ENCODE peak calls at places on chromosomes 3 and 15, in ten cellular contexts. T, O, L, W, Z, R, J, N, V and H are unnamed samples.

GRCh38 chr3:142019794-142020320 is 129.5 kb downstream of the TFDP2 start:
- DNase-seq in T (no peak), O (no peak), L (no peak), W (no peak), Z (no peak), R (no peak), J (no peak), N (peak), V (no peak), H (no peak)

GRCh38 chr3:35965908-35966307 is 326.6 kb downstream of the ARPP21 start:
- DNase-seq in T (peak), O (no peak), L (no peak), W (peak), Z (peak), R (no peak), J (no peak), N (peak), V (no peak), H (no peak)

GRCh38 chr15:39834256-39834655 is 51.6 kb upstream of the FSIP1 start:
- DNase-seq in T (no peak), O (no peak), L (no peak), W (no peak), Z (peak), R (no peak), J (no peak), N (peak), V (no peak), H (no peak)

GRCh38 chr3:23785097-23785645 is 20.6 kb upstream of the UBE2E1 start:
- DNase-seq in T (no peak), O (no peak), L (no peak), W (no peak), Z (peak), R (no peak), J (no peak), N (no peak), V (no peak), H (no peak)

GRCh38 chr3:69121950-69122349 is 445 bp downstream of the LMOD3 start:
- DNase-seq in T (no peak), O (no peak), L (no peak), W (no peak), Z (no peak), R (no peak), J (no peak), N (peak), V (no peak), H (no peak)

GRCh38 chr3:5054098-5054497 is 68.0 kb upstream of the ARL8B start:
- DNase-seq in T (no peak), O (no peak), L (no peak), W (no peak), Z (no peak), R (no peak), J (no peak), N (no peak), V (no peak), H (no peak)

GRCh38 chr3:10511809-10512494 is 6.6 kb upstream of the ATP2B2 start:
- DNase-seq in T (no peak), O (no peak), L (no peak), W (no peak), Z (no peak), R (no peak), J (no peak), N (peak), V (no peak), H (no peak)

GRCh38 chr3:114879059-114880031 is 267.7 kb downstream of the ZBTB20 start:
- DNase-seq in T (no peak), O (no peak), L (no peak), W (peak), Z (peak), R (no peak), J (no peak), N (peak), V (no peak), H (no peak)

GRCh38 chr3:43330981-43331380 is 44.6 kb downstream of the SNRK start:
- DNase-seq in T (no peak), O (no peak), L (no peak), W (no peak), Z (peak), R (no peak), J (no peak), N (peak), V (no peak), H (no peak)

GRCh38 chr3:43481325-43481860 is 140.4 kb downstream of the ANO10 start:
- DNase-seq in T (no peak), O (no peak), L (no peak), W (no peak), Z (no peak), R (no peak), J (no peak), N (no peak), V (no peak), H (no peak)

GRCh38 chr15:88126695-88127476 is 129.7 kb downstream of the NTRK3 start:
- DNase-seq in T (no peak), O (no peak), L (no peak), W (no peak), Z (no peak), R (no peak), J (no peak), N (no peak), V (no peak), H (no peak)

GRCh38 chr3:179000144-179000543 is 71.5 kb downstream of the ZMAT3 start:
- DNase-seq in T (no peak), O (no peak), L (no peak), W (no peak), Z (no peak), R (no peak), J (no peak), N (peak), V (no peak), H (no peak)

GRCh38 chr15:58221591-58222241 is 83.5 kb downstream of the AQP9 start:
- DNase-seq in T (no peak), O (no peak), L (no peak), W (no peak), Z (peak), R (no peak), J (no peak), N (peak), V (no peak), H (no peak)

GRCh38 chr3:79516795-79517194 is 251.0 kb downstream of the ROBO1 start:
- DNase-seq in T (no peak), O (no peak), L (no peak), W (no peak), Z (no peak), R (no peak), J (no peak), N (peak), V (no peak), H (no peak)

GRCh38 chr3:71002298-71002697 is 581.2 kb downstream of the FOXP1 start:
- DNase-seq in T (no peak), O (no peak), L (no peak), W (no peak), Z (no peak), R (no peak), J (no peak), N (no peak), V (no peak), H (no peak)